ENCODE peak calls at places on chromosomes 12 and 14, in six cellular contexts. O, G, X, U, Y and A are unnamed samples.

GRCh38 chr12:26360062-26360461 is 164.7 kb downstream of the SSPN start:
- DNase-seq in O (no peak), G (no peak), X (no peak), U (no peak), Y (no peak), A (no peak)

GRCh38 chr12:122874081-122874480 is 21.8 kb downstream of the VPS37B start:
- DNase-seq in O (no peak), G (no peak), X (no peak), U (no peak), Y (no peak), A (no peak)

GRCh38 chr14:81336009-81336408 is 64.1 kb downstream of the STON2 start:
- DNase-seq in O (no peak), G (no peak), X (no peak), U (no peak), Y (no peak), A (no peak)

GRCh38 chr14:96167224-96168148 is 37.2 kb upstream of the BDKRB2 start:
- DNase-seq in O (no peak), G (no peak), X (no peak), U (no peak), Y (no peak), A (peak; percentile 72)

GRCh38 chr12:76830456-76830855 is 48.4 kb downstream of the CSRP2 start:
- DNase-seq in O (no peak), G (no peak), X (no peak), U (no peak), Y (no peak), A (no peak)

GRCh38 chr14:105351920-105352871 is 37.6 kb downstream of the PACS2 start:
- DNase-seq in O (peak; percentile 99), G (peak; percentile 77), X (peak; percentile 84), U (peak; percentile 88), Y (peak; percentile 78), A (peak; percentile 53)

GRCh38 chr14:64440494-64440893 is 24.8 kb upstream of the AKAP5 start:
- DNase-seq in O (no peak), G (no peak), X (no peak), U (no peak), Y (no peak), A (peak; percentile 17)

GRCh38 chr12:6697584-6698351 is 2.8 kb downstream of the PIANP start:
- DNase-seq in O (peak; percentile 53), G (no peak), X (no peak), U (peak; percentile 9), Y (no peak), A (peak; percentile 21)

GRCh38 chr12:92784795-92785562 is 82.2 kb downstream of the PLEKHG7 start:
- DNase-seq in O (peak; percentile 35), G (no peak), X (no peak), U (peak; percentile 73), Y (no peak), A (no peak)